ENCODE peak calls at places on chromosomes 16 and 17, in ten cellular contexts. G is neural crest cell; S is stomach; X is stimulated activated CD4-positive, alpha-beta T cell treated with anti-CD3 and anti-CD28 coated beads, Interleukin-1b, Interleukin-23, amount 100 ng/mL, for 24 hours; H is AG10803; I is tibial artery; B is esophagus squamous epithelium; A is NCI-H82; J is NT2/D1; P is AML-193. C is an unnamed sample.

GRCh38 chr16:34802848-34803599 is 1343.6 kb downstream of the TP53TG3F start:
- DNase-seq in G (no peak), S (no peak), J (no peak), B (no peak), A (no peak), H (no peak), P (no peak), I (no peak), X (no peak), C (no peak)

GRCh38 chr17:9886141-9886930 is 18.7 kb downstream of the RCVRN start:
- DNase-seq in B (no peak), X (no peak), A (no peak), P (no peak), I (no peak), J (no peak), S (no peak), H (no peak), G (no peak), C (no peak)

GRCh38 chr17:49029841-49030240 is 32.7 kb downstream of the IGF2BP1 start:
- DNase-seq in G (no peak), A (no peak), H (peak), I (no peak), S (no peak), X (no peak), B (no peak), J (no peak), P (no peak), C (no peak)

GRCh38 chr16:82834156-82834758 is 207.5 kb downstream of the CDH13 start:
- DNase-seq in I (no peak), H (no peak), G (no peak), S (no peak), A (no peak), B (no peak), J (no peak), X (no peak), P (no peak), C (no peak)

GRCh38 chr16:52756812-52757517 is 210.0 kb upstream of the TOX3 start:
- DNase-seq in J (no peak), B (no peak), X (no peak), I (no peak), A (no peak), G (no peak), P (no peak), H (no peak), S (no peak), C (no peak)

GRCh38 chr17:71764507-71764906 is 356.3 kb upstream of the SOX9 start:
- DNase-seq in I (no peak), H (no peak), G (peak), A (peak), P (peak), X (no peak), J (peak), S (no peak), B (no peak), C (no peak)

GRCh38 chr17:245611-246010 is 64.2 kb upstream of the DOC2B start:
- DNase-seq in P (no peak), A (no peak), X (no peak), B (no peak), H (no peak), G (no peak), J (no peak), S (no peak), I (no peak), C (peak)

GRCh38 chr17:42421479-42422332 is 1.4 kb downstream of the CAVIN1 start:
- DNase-seq in X (no peak), H (peak), A (no peak), G (no peak), S (peak), I (peak), J (no peak), B (no peak), P (no peak), C (peak)

GRCh38 chr16:84947022-84947421 is 64.3 kb downstream of the ZDHHC7 start:
- DNase-seq in J (no peak), B (no peak), A (no peak), P (no peak), S (no peak), I (no peak), G (no peak), H (peak), X (no peak), C (no peak)

GRCh38 chr17:21284319-21285163 is at the start of gene MAP2K3:
- DNase-seq in J (peak), X (peak), S (peak), H (peak), P (peak), G (peak), A (peak), B (peak), I (peak), C (peak)

GRCh38 chr16:88372522-88372921 is 10.2 kb upstream of the ZNF469 start:
- DNase-seq in H (no peak), G (no peak), P (no peak), A (no peak), I (no peak), J (no peak), X (no peak), B (no peak), S (no peak), C (no peak)

GRCh38 chr17:7897090-7897489 is 8.5 kb downstream of the CHD3 start:
- DNase-seq in X (no peak), I (no peak), S (no peak), P (no peak), H (no peak), A (no peak), B (no peak), J (no peak), G (no peak), C (no peak)

GRCh38 chr16:8851761-8852403 is 16.9 kb downstream of the CARHSP1 start:
- DNase-seq in B (no peak), S (no peak), J (no peak), H (no peak), P (no peak), X (no peak), I (peak), A (no peak), G (no peak), C (no peak)

GRCh38 chr17:73952498-73953205 is 250.8 kb upstream of the RPL38 start:
- DNase-seq in S (peak), I (no peak), P (no peak), A (peak), X (no peak), B (no peak), J (no peak), G (peak), H (no peak), C (peak)